ENCODE peak calls at places on chromosomes 13 and 19, in seven cellular contexts. E is IMR-90, L is A549, U is heart left ventricle, R is prostate gland, I is K562, G is endothelial cell of umbilical vein. J is an unnamed sample.
A peak's percentile ranks its signal among the peaks of the same experiment; 100 is the strongest.

GRCh38 chr13:103349664-103350063 is 283.4 kb upstream of the SLC10A2 start:
- DNase-seq in I (no peak), U (peak; percentile 32), G (no peak), L (no peak), E (no peak), R (no peak), J (no peak)

GRCh38 chr19:13060964-13061927 is 41.4 kb downstream of the LYL1 start:
- DNase-seq in L (peak; percentile 68), R (peak; percentile 81), I (peak; percentile 88), E (peak; percentile 69), G (peak; percentile 79), U (peak; percentile 91), J (peak; percentile 84)

GRCh38 chr19:2167896-2168618 is 4.3 kb downstream of the DOT1L start:
- DNase-seq in G (peak; percentile 60), U (peak; percentile 89), L (peak; percentile 50), I (no peak), R (no peak), E (peak; percentile 44), J (peak; percentile 69)

GRCh38 chr13:98813993-98814392 is 61.5 kb upstream of the SLC15A1 start:
- DNase-seq in L (no peak), E (peak; percentile 43), I (no peak), R (no peak), U (no peak), G (no peak), J (no peak)

GRCh38 chr19:39156230-39156890 is 30.8 kb downstream of the PAK4 start:
- DNase-seq in R (no peak), I (peak; percentile 72), U (no peak), G (no peak), L (no peak), E (peak; percentile 29), J (peak; percentile 47)

GRCh38 chr19:17235618-17236413 is 9.8 kb downstream of the OCEL1 start:
- DNase-seq in G (peak; percentile 80), I (peak; percentile 85), L (peak; percentile 88), E (peak; percentile 76), U (peak; percentile 84), R (peak; percentile 67), J (peak; percentile 76)

GRCh38 chr19:1133471-1133929 is 29.7 kb downstream of the GPX4 start:
- DNase-seq in L (peak; percentile 74), G (no peak), E (no peak), R (no peak), U (no peak), I (peak; percentile 85), J (no peak)

GRCh38 chr13:79779761-79780160 is 298.8 kb downstream of the NDFIP2 start:
- DNase-seq in U (peak; percentile 34), G (no peak), I (no peak), E (peak; percentile 51), R (peak; percentile 17), L (no peak), J (no peak)

GRCh38 chr13:76868451-76868850 is 17.8 kb downstream of the KCTD12 start:
- DNase-seq in L (no peak), R (no peak), I (no peak), E (no peak), U (no peak), G (peak; percentile 69), J (no peak)

GRCh38 chr13:28705734-28706133 is 13.0 kb downstream of the SLC46A3 start:
- DNase-seq in E (peak; percentile 36), I (no peak), U (no peak), G (no peak), R (no peak), L (no peak), J (no peak)

GRCh38 chr19:46299004-46299509 is 2.2 kb downstream of the HIF3A start:
- DNase-seq in E (peak; percentile 50), R (peak; percentile 96), U (peak; percentile 98), I (no peak), L (peak; percentile 90), G (peak; percentile 95), J (peak; percentile 94)

GRCh38 chr19:17327654-17328516 is 6.8 kb downstream of the ANO8 start:
- DNase-seq in E (no peak), L (no peak), R (peak; percentile 90), G (peak; percentile 52), I (peak; percentile 82), U (no peak), J (no peak)

GRCh38 chr13:111948811-111949210 is 118.1 kb upstream of the SOX1 start:
- DNase-seq in U (no peak), I (no peak), L (no peak), E (no peak), G (no peak), R (no peak), J (no peak)

GRCh38 chr19:1873524-1874473 is 10.4 kb upstream of the KLF16 start:
- DNase-seq in G (peak; percentile 50), E (no peak), U (peak; percentile 72), L (no peak), R (no peak), I (peak; percentile 57), J (no peak)

GRCh38 chr13:90099847-90100246 is 1247.6 kb upstream of the MIR17HG start:
- DNase-seq in G (no peak), L (no peak), E (no peak), R (no peak), U (no peak), I (no peak), J (no peak)

GRCh38 chr19:54661846-54662489 is 817 bp upstream of the LILRB4 start:
- DNase-seq in L (no peak), R (no peak), G (no peak), I (no peak), U (no peak), E (no peak), J (no peak)

GRCh38 chr13:109667754-109668360 is 118.5 kb downstream of the IRS2 start:
- DNase-seq in E (no peak), L (no peak), R (no peak), I (no peak), U (no peak), G (no peak), J (no peak)

GRCh38 chr13:34361528-34361927 is 543.6 kb downstream of the RFC3 start:
- DNase-seq in U (no peak), E (no peak), I (no peak), L (no peak), G (no peak), R (no peak), J (no peak)

GRCh38 chr13:57629391-57629804 is 2.1 kb upstream of the PCDH17 start:
- DNase-seq in U (peak; percentile 31), G (no peak), E (no peak), R (no peak), I (no peak), L (no peak), J (no peak)

GRCh38 chr19:28555317-28555716 is 657.6 kb downstream of the UQCRFS1 start:
- DNase-seq in R (no peak), L (no peak), G (no peak), E (no peak), U (no peak), I (no peak), J (no peak)

GRCh38 chr19:18460900-18461299 is 23.0 kb upstream of the ISYNA1 start:
- DNase-seq in U (no peak), R (no peak), E (no peak), L (no peak), I (no peak), G (no peak), J (no peak)

GRCh38 chr13:25912961-25913360 is 138.9 kb downstream of the SHISA2 start:
- DNase-seq in U (no peak), I (no peak), R (no peak), G (no peak), E (no peak), L (no peak), J (no peak)

GRCh38 chr13:35179494-35179893 is 237.4 kb downstream of the NBEA start:
- DNase-seq in G (no peak), U (no peak), L (no peak), R (no peak), I (no peak), E (no peak), J (no peak)

GRCh38 chr13:111385182-111385857 is 64.9 kb downstream of the TEX29 start:
- DNase-seq in E (no peak), R (no peak), G (no peak), L (no peak), I (no peak), U (no peak), J (no peak)

GRCh38 chr19:46995492-46995891 is 24.1 kb upstream of the NPAS1 start:
- DNase-seq in U (peak; percentile 64), I (no peak), E (no peak), L (no peak), R (no peak), G (no peak), J (no peak)

GRCh38 chr19:35648017-35648961 is at the start of gene COX6B1:
- DNase-seq in I (peak; percentile 89), U (peak; percentile 97), G (peak; percentile 96), E (peak; percentile 96), R (peak; percentile 96), L (peak; percentile 99), J (peak; percentile 96)
- TF ChIP-seq POLR2A in I (peak; percentile 95), U (no peak), G (peak; percentile 88), E (peak; percentile 60), R (peak; percentile 73), L (peak; percentile 96), J (peak; percentile 82)

DNA sequence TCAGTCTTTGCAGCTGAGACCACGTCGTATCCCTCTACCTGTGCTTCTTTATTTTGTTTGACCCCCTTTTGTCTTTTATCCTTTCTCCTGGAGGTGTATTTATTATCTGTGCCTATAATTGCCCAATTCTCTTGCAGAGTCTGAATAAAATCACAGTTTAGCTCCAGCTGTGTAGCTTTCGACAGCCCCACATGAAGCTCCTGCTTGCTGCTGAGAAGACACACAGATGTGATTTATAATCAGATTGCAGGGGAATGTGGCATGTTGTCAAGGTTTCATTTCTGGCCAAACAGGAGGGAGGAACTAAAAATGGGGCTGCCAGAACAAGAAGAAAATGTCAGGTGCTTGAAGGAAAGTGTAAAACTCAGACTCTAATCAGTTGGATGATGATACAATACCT is 22.7 kb downstream of the CCNA1 start:
- DNase-seq in R (no peak), I (no peak), G (no peak), U (no peak), E (no peak), L (no peak), J (no peak)
- TF ChIP-seq POLR2A in R (no peak), I (no peak), G (no peak), U (no peak), E (no peak), L (no peak), J (no peak)

GRCh38 chr13:100336795-100337516 is 248.1 kb downstream of the PCCA start:
- DNase-seq in R (no peak), E (no peak), U (no peak), I (no peak), G (no peak), L (no peak), J (no peak)
- TF ChIP-seq POLR2A in R (no peak), E (no peak), U (no peak), I (no peak), G (no peak), L (no peak), J (no peak)

GRCh38 chr19:38017504-38018150 is 110.6 kb downstream of the SIPA1L3 start:
- DNase-seq in L (no peak), E (no peak), G (no peak), I (no peak), R (no peak), U (no peak), J (no peak)

GRCh38 chr19:38021356-38021755 is 114.3 kb downstream of the SIPA1L3 start:
- DNase-seq in U (no peak), E (peak; percentile 54), R (no peak), L (no peak), G (no peak), I (no peak), J (no peak)

GRCh38 chr19:38019427-38019724 is 112.4 kb downstream of the SIPA1L3 start:
- DNase-seq in I (no peak), G (no peak), E (no peak), U (no peak), R (no peak), L (no peak), J (no peak)

GRCh38 chr19:38018694-38019426 is 111.9 kb downstream of the SIPA1L3 start:
- DNase-seq in E (no peak), G (no peak), L (no peak), I (no peak), U (no peak), R (no peak), J (no peak)

GRCh38 chr19:38020331-38020730 is 113.3 kb downstream of the SIPA1L3 start:
- DNase-seq in R (no peak), L (no peak), G (peak; percentile 63), U (no peak), E (no peak), I (no peak), J (no peak)
- TF ChIP-seq POLR2A in R (no peak), L (no peak), G (no peak), U (no peak), E (no peak), I (no peak), J (no peak)

J was measured in right lobe of liver.